ENCODE peak calls at places on chromosomes 13 and 19, in seven cellular contexts. One of them, this sample, is unnamed.

GRCh38 chr19:2494447-2495129 is 18.7 kb downstream of the GADD45B start:
- DNase-seq in CD8-positive, alpha-beta T cell: peak; percentile 73
- DNase-seq in H1: no peak
- DNase-seq in hepatocyte: peak; percentile 93
- DNase-seq in fibroblast of pulmonary artery: peak; percentile 85
- DNase-seq in PC-9: peak; percentile 50
- DNase-seq in ovary: peak; percentile 77
- DNase-seq in this sample: no peak

GRCh38 chr13:111491659-111492058 is 171.2 kb downstream of the TEX29 start:
- DNase-seq in CD8-positive, alpha-beta T cell: no peak
- DNase-seq in H1: no peak
- DNase-seq in hepatocyte: no peak
- DNase-seq in fibroblast of pulmonary artery: no peak
- DNase-seq in PC-9: no peak
- DNase-seq in ovary: no peak
- DNase-seq in this sample: no peak

GRCh38 chr13:110388141-110388943 is 81.3 kb downstream of the COL4A2 start:
- DNase-seq in CD8-positive, alpha-beta T cell: no peak
- DNase-seq in H1: no peak
- DNase-seq in hepatocyte: peak; percentile 43
- DNase-seq in fibroblast of pulmonary artery: peak; percentile 84
- DNase-seq in PC-9: peak; percentile 84
- DNase-seq in ovary: peak; percentile 58
- DNase-seq in this sample: no peak

GRCh38 chr13:25468330-25469178 is 96.8 kb downstream of the ATP8A2 start:
- DNase-seq in CD8-positive, alpha-beta T cell: no peak
- DNase-seq in H1: peak; percentile 82
- DNase-seq in hepatocyte: peak; percentile 66
- DNase-seq in fibroblast of pulmonary artery: no peak
- DNase-seq in PC-9: no peak
- DNase-seq in ovary: no peak
- DNase-seq in this sample: no peak

GRCh38 chr13:76836311-76836710 is 49.9 kb downstream of the KCTD12 start:
- DNase-seq in CD8-positive, alpha-beta T cell: no peak
- DNase-seq in H1: no peak
- DNase-seq in hepatocyte: no peak
- DNase-seq in fibroblast of pulmonary artery: no peak
- DNase-seq in PC-9: no peak
- DNase-seq in ovary: no peak
- DNase-seq in this sample: no peak

GRCh38 chr13:66926200-66926850 is 303.8 kb downstream of the PCDH9 start:
- DNase-seq in CD8-positive, alpha-beta T cell: no peak
- DNase-seq in H1: no peak
- DNase-seq in hepatocyte: no peak
- DNase-seq in fibroblast of pulmonary artery: no peak
- DNase-seq in PC-9: no peak
- DNase-seq in ovary: no peak
- DNase-seq in this sample: no peak

GRCh38 chr19:53581871-53582279 is 43.9 kb downstream of the ZNF331 start:
- DNase-seq in CD8-positive, alpha-beta T cell: peak; percentile 35
- DNase-seq in H1: peak; percentile 54
- DNase-seq in hepatocyte: no peak
- DNase-seq in fibroblast of pulmonary artery: no peak
- DNase-seq in PC-9: no peak
- DNase-seq in ovary: no peak
- DNase-seq in this sample: no peak

GRCh38 chr19:6228523-6229215 is 51.1 kb downstream of the MLLT1 start:
- DNase-seq in CD8-positive, alpha-beta T cell: no peak
- DNase-seq in H1: no peak
- DNase-seq in hepatocyte: no peak
- DNase-seq in fibroblast of pulmonary artery: no peak
- DNase-seq in PC-9: no peak
- DNase-seq in ovary: no peak
- DNase-seq in this sample: no peak

GRCh38 chr13:100298116-100298681 is 209.3 kb downstream of the PCCA start:
- DNase-seq in CD8-positive, alpha-beta T cell: no peak
- DNase-seq in H1: no peak
- DNase-seq in hepatocyte: no peak
- DNase-seq in fibroblast of pulmonary artery: peak; percentile 14
- DNase-seq in PC-9: no peak
- DNase-seq in ovary: no peak
- DNase-seq in this sample: no peak

GRCh38 chr13:67515895-67516294 is 285.8 kb upstream of the PCDH9 start:
- DNase-seq in CD8-positive, alpha-beta T cell: no peak
- DNase-seq in H1: no peak
- DNase-seq in hepatocyte: no peak
- DNase-seq in fibroblast of pulmonary artery: peak; percentile 15
- DNase-seq in PC-9: no peak
- DNase-seq in ovary: no peak
- DNase-seq in this sample: no peak

GRCh38 chr19:50567052-50567841 is 988 bp downstream of the LRRC4B start:
- DNase-seq in CD8-positive, alpha-beta T cell: no peak
- DNase-seq in H1: peak; percentile 70
- DNase-seq in hepatocyte: no peak
- DNase-seq in fibroblast of pulmonary artery: no peak
- DNase-seq in PC-9: no peak
- DNase-seq in ovary: no peak
- DNase-seq in this sample: no peak

GRCh38 chr19:11123076-11123567 is 32.5 kb downstream of the SPC24 start:
- DNase-seq in CD8-positive, alpha-beta T cell: no peak
- DNase-seq in H1: no peak
- DNase-seq in hepatocyte: no peak
- DNase-seq in fibroblast of pulmonary artery: no peak
- DNase-seq in PC-9: no peak
- DNase-seq in ovary: peak; percentile 26
- DNase-seq in this sample: no peak

GRCh38 chr13:102830646-102831045 is 15.2 kb upstream of the ERCC5 start:
- DNase-seq in CD8-positive, alpha-beta T cell: no peak
- DNase-seq in H1: no peak
- DNase-seq in hepatocyte: peak; percentile 54
- DNase-seq in fibroblast of pulmonary artery: peak; percentile 55
- DNase-seq in PC-9: no peak
- DNase-seq in ovary: no peak
- DNase-seq in this sample: no peak

GRCh38 chr19:18294467-18294864 is 13.0 kb upstream of the JUND start:
- DNase-seq in CD8-positive, alpha-beta T cell: peak; percentile 96
- DNase-seq in H1: no peak
- DNase-seq in hepatocyte: no peak
- DNase-seq in fibroblast of pulmonary artery: no peak
- DNase-seq in PC-9: no peak
- DNase-seq in ovary: peak; percentile 59
- DNase-seq in this sample: no peak

GRCh38 chr13:74596691-74597090 is 462.5 kb upstream of the KLF12 start:
- DNase-seq in CD8-positive, alpha-beta T cell: no peak
- DNase-seq in H1: no peak
- DNase-seq in hepatocyte: no peak
- DNase-seq in fibroblast of pulmonary artery: no peak
- DNase-seq in PC-9: no peak
- DNase-seq in ovary: no peak
- DNase-seq in this sample: no peak

DNA sequence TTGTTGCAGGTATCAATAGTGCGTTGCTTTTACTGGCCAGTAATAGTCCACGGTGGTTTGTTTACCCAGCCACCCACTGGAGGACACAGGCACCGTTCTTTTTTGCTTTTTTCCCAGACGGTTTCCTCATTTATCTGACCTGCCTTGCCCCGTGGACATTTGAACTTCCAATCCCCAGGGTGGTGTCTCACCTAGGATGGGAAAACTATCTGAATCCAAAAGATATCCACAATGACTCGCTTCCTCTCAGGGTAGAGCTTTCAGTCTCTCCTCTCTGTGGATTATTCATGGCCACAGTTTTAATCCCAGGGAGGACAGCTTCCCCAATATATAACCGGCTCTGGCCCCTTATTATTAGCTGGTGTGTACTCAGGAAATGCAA is 170.8 kb downstream of the FOXO1 start:
- DNase-seq in CD8-positive, alpha-beta T cell: no peak
- DNase-seq in H1: no peak
- DNase-seq in hepatocyte: no peak
- DNase-seq in fibroblast of pulmonary artery: no peak
- DNase-seq in PC-9: no peak
- DNase-seq in ovary: no peak
- DNase-seq in this sample: no peak
- H3K4me3 ChIP-seq in CD8-positive, alpha-beta T cell: no peak overlapping the region
- H3K4me3 ChIP-seq in H1: no peak overlapping the region
- H3K4me3 ChIP-seq in hepatocyte: no peak overlapping the region
- H3K4me3 ChIP-seq in fibroblast of pulmonary artery: no peak overlapping the region
- H3K4me3 ChIP-seq in PC-9: no peak overlapping the region
- H3K4me3 ChIP-seq in ovary: no peak overlapping the region
- H3K4me3 ChIP-seq in this sample: no peak overlapping the region

GRCh38 chr19:13152356-13152853 is 2.2 kb downstream of the IER2 start:
- DNase-seq in CD8-positive, alpha-beta T cell: no peak
- DNase-seq in H1: no peak
- DNase-seq in hepatocyte: no peak
- DNase-seq in fibroblast of pulmonary artery: no peak
- DNase-seq in PC-9: no peak
- DNase-seq in ovary: no peak
- DNase-seq in this sample: no peak

GRCh38 chr19:13154241-13154778 is 4.1 kb downstream of the IER2 start:
- DNase-seq in CD8-positive, alpha-beta T cell: peak; percentile 53
- DNase-seq in H1: peak; percentile 53
- DNase-seq in hepatocyte: peak; percentile 88
- DNase-seq in fibroblast of pulmonary artery: peak; percentile 96
- DNase-seq in PC-9: peak; percentile 68
- DNase-seq in ovary: peak; percentile 90
- DNase-seq in this sample: no peak

GRCh38 chr19:13154911-13155471 is 4.8 kb downstream of the IER2 start:
- DNase-seq in CD8-positive, alpha-beta T cell: peak; percentile 78
- DNase-seq in H1: peak; percentile 90
- DNase-seq in hepatocyte: peak; percentile 92
- DNase-seq in fibroblast of pulmonary artery: peak; percentile 81
- DNase-seq in PC-9: peak; percentile 89
- DNase-seq in ovary: peak; percentile 81
- DNase-seq in this sample: peak; percentile 66

GRCh38 chr19:13152854-13153626 is 2.8 kb downstream of the IER2 start:
- DNase-seq in CD8-positive, alpha-beta T cell: peak; percentile 99
- DNase-seq in H1: peak; percentile 99
- DNase-seq in hepatocyte: peak; percentile 97
- DNase-seq in fibroblast of pulmonary artery: peak; percentile 97
- DNase-seq in PC-9: peak; percentile 82
- DNase-seq in ovary: peak; percentile 97
- DNase-seq in this sample: peak; percentile 85

GRCh38 chr19:13153627-13154240 is 3.5 kb downstream of the IER2 start:
- DNase-seq in CD8-positive, alpha-beta T cell: peak; percentile 26
- DNase-seq in H1: no peak
- DNase-seq in hepatocyte: peak; percentile 59
- DNase-seq in fibroblast of pulmonary artery: peak; percentile 49
- DNase-seq in PC-9: peak; percentile 42
- DNase-seq in ovary: peak; percentile 66
- DNase-seq in this sample: no peak
- TF ChIP-seq CTCF in CD8-positive, alpha-beta T cell: no peak
- TF ChIP-seq CTCF in H1: peak; percentile 10
- TF ChIP-seq CTCF in hepatocyte: peak; percentile 12
- TF ChIP-seq CTCF in fibroblast of pulmonary artery: no peak
- TF ChIP-seq CTCF in PC-9: no peak
- TF ChIP-seq CTCF in ovary: no peak
- TF ChIP-seq CTCF in this sample: no peak

GRCh38 chr19:35644206-35644986 is 2.9 kb downstream of the ETV2 start:
- DNase-seq in CD8-positive, alpha-beta T cell: peak; percentile 93
- DNase-seq in H1: peak; percentile 95
- DNase-seq in hepatocyte: peak; percentile 96
- DNase-seq in fibroblast of pulmonary artery: peak; percentile 94
- DNase-seq in PC-9: peak; percentile 86
- DNase-seq in ovary: peak; percentile 92
- DNase-seq in this sample: peak; percentile 93

GRCh38 chr19:35644987-35645679 is 3.0 kb upstream of the COX6B1 start:
- DNase-seq in CD8-positive, alpha-beta T cell: peak; percentile 71
- DNase-seq in H1: peak; percentile 98
- DNase-seq in hepatocyte: peak; percentile 84
- DNase-seq in fibroblast of pulmonary artery: peak; percentile 49
- DNase-seq in PC-9: no peak
- DNase-seq in ovary: peak; percentile 92
- DNase-seq in this sample: no peak

GRCh38 chr19:35643255-35644205 is 2.0 kb downstream of the ETV2 start:
- DNase-seq in CD8-positive, alpha-beta T cell: peak; percentile 75
- DNase-seq in H1: peak; percentile 93
- DNase-seq in hepatocyte: peak; percentile 93
- DNase-seq in fibroblast of pulmonary artery: peak; percentile 79
- DNase-seq in PC-9: peak; percentile 63
- DNase-seq in ovary: peak; percentile 87
- DNase-seq in this sample: peak; percentile 64

GRCh38 chr19:35648017-35648961 is at the start of gene COX6B1:
- DNase-seq in CD8-positive, alpha-beta T cell: peak; percentile 87
- DNase-seq in H1: peak; percentile 84
- DNase-seq in hepatocyte: peak; percentile 97
- DNase-seq in fibroblast of pulmonary artery: peak; percentile 97
- DNase-seq in PC-9: peak; percentile 96
- DNase-seq in ovary: peak; percentile 86
- DNase-seq in this sample: peak; percentile 97

DNA sequence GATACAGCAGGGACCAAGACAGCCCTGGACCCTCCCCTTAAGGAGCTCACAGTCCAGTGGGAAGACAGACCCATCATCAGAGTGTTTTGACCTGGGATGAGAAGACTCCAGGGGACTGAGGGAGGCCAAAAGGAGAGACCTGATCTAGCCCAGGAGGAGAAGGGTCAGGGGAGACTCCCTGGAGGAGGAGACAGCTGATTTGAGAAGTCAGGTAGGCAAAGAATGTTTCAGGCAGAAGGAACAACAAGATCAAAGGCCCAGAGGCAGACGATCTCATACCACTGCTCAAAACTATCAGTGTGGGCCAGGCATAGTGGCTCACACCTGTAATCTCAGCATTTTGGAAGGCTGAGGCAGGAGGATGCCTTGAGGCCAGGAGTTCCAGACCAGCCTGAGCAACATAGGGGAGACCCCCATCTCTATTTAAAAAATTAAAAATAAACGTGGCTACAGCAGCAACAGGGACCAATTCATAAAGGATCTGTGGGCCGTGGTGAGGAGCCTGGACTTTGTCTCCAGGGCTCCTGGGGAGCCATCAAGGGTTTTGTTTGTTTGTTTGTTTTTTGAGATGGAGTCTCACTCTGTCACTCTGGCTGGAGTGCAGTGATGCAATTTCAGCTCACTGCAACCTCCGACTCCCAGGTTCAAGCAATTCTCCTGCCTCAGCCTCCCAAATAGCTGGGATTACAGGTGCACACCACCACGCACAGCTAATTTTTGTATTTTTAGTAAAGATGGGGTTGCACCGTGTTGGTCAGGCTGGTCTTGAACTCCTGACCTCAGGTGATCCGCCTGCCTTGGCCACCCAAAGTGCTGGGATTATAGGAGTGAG is 2.2 kb upstream of the COX6B1 start:
- DNase-seq in CD8-positive, alpha-beta T cell: no peak
- DNase-seq in H1: no peak
- DNase-seq in hepatocyte: no peak
- DNase-seq in fibroblast of pulmonary artery: no peak
- DNase-seq in PC-9: no peak
- DNase-seq in ovary: no peak
- DNase-seq in this sample: no peak
- H3K4me3 ChIP-seq in CD8-positive, alpha-beta T cell: no peak overlapping the region
- H3K4me3 ChIP-seq in H1: no peak overlapping the region
- H3K4me3 ChIP-seq in hepatocyte: no peak overlapping the region
- H3K4me3 ChIP-seq in fibroblast of pulmonary artery: no peak overlapping the region
- H3K4me3 ChIP-seq in PC-9: no peak overlapping the region
- H3K4me3 ChIP-seq in ovary: no peak overlapping the region
- H3K4me3 ChIP-seq in this sample: no peak overlapping the region

DNA sequence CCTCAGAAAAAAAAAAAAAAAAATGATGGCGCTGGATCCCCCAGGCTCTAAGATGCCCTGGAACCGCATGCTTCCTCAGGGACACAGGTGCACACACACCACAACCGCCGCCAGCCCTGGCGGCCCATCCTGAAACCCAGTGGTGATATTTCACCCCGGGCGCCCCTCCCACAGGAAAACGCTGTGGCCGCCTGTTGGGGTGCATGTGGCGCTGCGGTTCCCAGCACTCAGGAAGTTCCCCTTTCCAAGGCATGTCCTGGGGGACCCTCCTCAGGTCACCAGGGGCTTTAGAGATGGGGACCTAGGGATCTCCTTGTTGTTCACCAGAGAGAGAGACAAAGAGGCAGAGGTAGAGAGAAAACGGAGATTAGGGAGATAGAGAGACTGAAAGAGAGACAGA is 2.5 kb downstream of the ADGRE2 start:
- DNase-seq in CD8-positive, alpha-beta T cell: peak; percentile 5
- DNase-seq in H1: peak; percentile 60
- DNase-seq in hepatocyte: no peak
- DNase-seq in fibroblast of pulmonary artery: no peak
- DNase-seq in PC-9: no peak
- DNase-seq in ovary: no peak
- DNase-seq in this sample: no peak
- TF ChIP-seq CTCF in CD8-positive, alpha-beta T cell: no peak
- TF ChIP-seq CTCF in H1: no peak
- TF ChIP-seq CTCF in hepatocyte: no peak
- TF ChIP-seq CTCF in fibroblast of pulmonary artery: no peak
- TF ChIP-seq CTCF in PC-9: no peak
- TF ChIP-seq CTCF in ovary: no peak
- TF ChIP-seq CTCF in this sample: no peak

This sample was measured in GM12864.